ENCODE peak calls at places on chromosome 10, in seven cellular contexts. U, X, L, B, H, V and N are unnamed samples.

GRCh38 chr10:107899075-107899474 is 734.6 kb upstream of the SORCS1 start:
- DNase-seq in U (no peak), X (no peak), L (no peak), B (no peak), H (no peak), V (no peak), N (no peak)

GRCh38 chr10:132685121-132685891 is 100.6 kb downstream of the NKX6-2 start:
- DNase-seq in U (peak), X (no peak), L (peak), B (no peak), H (peak), V (no peak), N (no peak)

GRCh38 chr10:33186150-33186549 is 148.3 kb downstream of the NRP1 start:
- DNase-seq in U (no peak), X (no peak), L (no peak), B (no peak), H (no peak), V (no peak), N (no peak)

GRCh38 chr10:35211390-35211789 is 84.7 kb downstream of the CREM start:
- DNase-seq in U (no peak), X (no peak), L (no peak), B (no peak), H (peak), V (no peak), N (no peak)

GRCh38 chr10:97024181-97025073 is 161.3 kb downstream of the SLIT1 start:
- DNase-seq in U (no peak), X (no peak), L (no peak), B (peak), H (no peak), V (no peak), N (no peak)

GRCh38 chr10:4825868-4826787 is at the start of gene AKR1E2:
- DNase-seq in U (peak), X (no peak), L (peak), B (no peak), H (no peak), V (peak), N (peak)

GRCh38 chr10:29798876-29799690 is 164.3 kb upstream of the SVIL start:
- DNase-seq in U (no peak), X (no peak), L (no peak), B (no peak), H (no peak), V (no peak), N (no peak)

GRCh38 chr10:546451-546850 is 143.0 kb downstream of the DIP2C start:
- DNase-seq in U (no peak), X (no peak), L (no peak), B (no peak), H (no peak), V (no peak), N (no peak)

GRCh38 chr10:17348111-17349008 is 106.0 kb downstream of the ST8SIA6 start:
- DNase-seq in U (no peak), X (peak), L (peak), B (no peak), H (no peak), V (peak), N (no peak)

GRCh38 chr10:124217031-124217430 is 123.6 kb upstream of the CHST15 start:
- DNase-seq in U (no peak), X (no peak), L (no peak), B (no peak), H (no peak), V (no peak), N (no peak)

GRCh38 chr10:34474060-34474376 is 341.1 kb downstream of the PARD3 start:
- DNase-seq in U (no peak), X (no peak), L (no peak), B (no peak), H (peak), V (peak), N (no peak)

GRCh38 chr10:42988069-42988468 is 88.8 kb upstream of the RET start:
- DNase-seq in U (no peak), X (no peak), L (no peak), B (no peak), H (no peak), V (no peak), N (no peak)

GRCh38 chr10:74593470-74593869 is 232.9 kb upstream of the KAT6B start:
- DNase-seq in U (no peak), X (no peak), L (no peak), B (no peak), H (no peak), V (no peak), N (no peak)

GRCh38 chr10:17009228-17009700 is 120.3 kb downstream of the CUBN start:
- DNase-seq in U (no peak), X (no peak), L (no peak), B (no peak), H (no peak), V (no peak), N (no peak)

GRCh38 chr10:17585001-17585400 is 32.2 kb downstream of the HACD1 start:
- DNase-seq in U (no peak), X (no peak), L (no peak), B (peak), H (no peak), V (no peak), N (no peak)

GRCh38 chr10:33293081-33293480 is 41.4 kb downstream of the NRP1 start:
- DNase-seq in U (no peak), X (no peak), L (no peak), B (no peak), H (no peak), V (no peak), N (no peak)

GRCh38 chr10:126393076-126393475 is 4.8 kb upstream of the ADAM12 start:
- DNase-seq in U (no peak), X (no peak), L (no peak), B (no peak), H (no peak), V (no peak), N (no peak)

GRCh38 chr10:119505588-119506315 is 36.8 kb downstream of the RGS10 start:
- DNase-seq in U (no peak), X (no peak), L (no peak), B (no peak), H (no peak), V (no peak), N (no peak)

GRCh38 chr10:78177013-78177370 is 143.3 kb downstream of the RPS24 start:
- DNase-seq in U (no peak), X (no peak), L (no peak), B (no peak), H (no peak), V (no peak), N (no peak)

GRCh38 chr10:132431537-132432175 is 34.7 kb downstream of the PWWP2B start:
- DNase-seq in U (no peak), X (no peak), L (no peak), B (no peak), H (no peak), V (no peak), N (no peak)

GRCh38 chr10:51206471-51206870 is 132.2 kb downstream of the PRKG1 start:
- DNase-seq in U (no peak), X (no peak), L (no peak), B (no peak), H (no peak), V (no peak), N (no peak)

GRCh38 chr10:51201947-51202346 is 127.7 kb downstream of the PRKG1 start:
- DNase-seq in U (no peak), X (no peak), L (no peak), B (no peak), H (no peak), V (no peak), N (no peak)

GRCh38 chr10:51204691-51205090 is 130.4 kb downstream of the PRKG1 start:
- DNase-seq in U (no peak), X (no peak), L (no peak), B (no peak), H (no peak), V (no peak), N (no peak)

GRCh38 chr10:51204076-51204475 is 129.8 kb downstream of the PRKG1 start:
- DNase-seq in U (no peak), X (no peak), L (no peak), B (no peak), H (no peak), V (no peak), N (no peak)

GRCh38 chr10:51203359-51203758 is 129.1 kb downstream of the PRKG1 start:
- DNase-seq in U (no peak), X (no peak), L (no peak), B (no peak), H (no peak), V (no peak), N (no peak)
- TF ChIP-seq SP1 in U (no peak), X (no peak), L (no peak), B (no peak), H (no peak), V (no peak), N (no peak)

GRCh38 chr10:94172332-94172731 is 178.6 kb downstream of the PLCE1 start:
- DNase-seq in U (no peak), X (no peak), L (no peak), B (no peak), H (no peak), V (no peak), N (no peak)
- TF ChIP-seq SP1 in U (no peak), X (no peak), L (no peak), B (no peak), H (no peak), V (no peak), N (no peak)

DNA sequence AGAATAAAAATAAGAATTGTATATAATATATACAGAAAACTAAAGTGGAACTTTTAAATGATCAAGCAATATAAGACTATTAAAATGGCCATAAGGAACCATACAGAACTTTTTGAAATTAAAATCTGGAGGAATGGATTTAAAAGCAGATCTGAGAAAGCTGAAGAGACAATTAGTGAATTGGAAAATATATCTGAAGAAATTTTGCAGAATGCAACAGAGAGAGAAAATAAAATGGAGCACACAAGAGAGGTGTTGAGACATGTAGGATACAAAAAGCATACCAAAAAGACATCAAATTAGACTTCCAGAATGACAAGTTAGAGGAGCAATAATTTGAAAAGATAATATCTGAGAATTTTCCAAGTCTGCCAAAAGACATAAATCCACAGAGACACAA is 169.6 kb downstream of the VTI1A start:
- DNase-seq in U (no peak), X (no peak), L (no peak), B (no peak), H (no peak), V (no peak), N (no peak)
- TF ChIP-seq SP1 in U (no peak), X (no peak), L (no peak), B (no peak), H (no peak), V (no peak), N (no peak)

GRCh38 chr10:128896183-128896805 is 570.7 kb upstream of the MGMT start:
- DNase-seq in U (no peak), X (no peak), L (no peak), B (no peak), H (no peak), V (no peak), N (no peak)

GRCh38 chr10:128894641-128895040 is 572.4 kb upstream of the MGMT start:
- DNase-seq in U (no peak), X (no peak), L (no peak), B (no peak), H (no peak), V (no peak), N (peak)

GRCh38 chr10:128895473-128895872 is 571.6 kb upstream of the MGMT start:
- DNase-seq in U (no peak), X (no peak), L (no peak), B (no peak), H (no peak), V (no peak), N (no peak)

GRCh38 chr10:128887856-128888255 is 579.2 kb upstream of the MGMT start:
- DNase-seq in U (no peak), X (no peak), L (no peak), B (no peak), H (no peak), V (no peak), N (peak)

GRCh38 chr10:128892005-128892404 is 575.0 kb upstream of the MGMT start:
- DNase-seq in U (no peak), X (no peak), L (no peak), B (no peak), H (no peak), V (no peak), N (no peak)
- TF ChIP-seq SP1 in U (no peak), X (no peak), L (no peak), B (no peak), H (no peak), V (no peak), N (no peak)

GRCh38 chr10:57663401-57663800 is 604.3 kb downstream of the IPMK start:
- DNase-seq in U (no peak), X (no peak), L (no peak), B (no peak), H (no peak), V (no peak), N (no peak)

GRCh38 chr10:57661206-57661605 is 606.5 kb downstream of the IPMK start:
- DNase-seq in U (no peak), X (no peak), L (no peak), B (no peak), H (no peak), V (no peak), N (no peak)

DNA sequence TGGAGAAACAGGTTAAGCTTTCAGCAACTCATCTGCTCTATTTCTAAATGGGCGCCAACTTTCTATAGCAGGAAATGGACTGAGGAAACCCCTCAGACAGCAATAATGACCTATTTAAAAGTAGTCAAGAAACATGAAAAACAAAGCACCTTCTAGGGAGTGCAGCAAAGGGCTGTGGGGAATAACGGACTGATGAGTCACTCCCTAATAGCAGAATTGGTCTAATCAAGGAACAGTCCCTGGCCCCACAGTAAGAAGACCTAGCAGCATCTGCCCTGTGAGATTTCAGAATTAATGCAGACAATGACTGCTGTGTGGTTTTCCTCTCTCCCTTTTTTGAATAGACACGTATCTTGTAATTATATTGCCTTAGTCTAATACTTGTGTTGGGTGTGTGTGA is 602.9 kb downstream of the IPMK start:
- DNase-seq in U (no peak), X (no peak), L (no peak), B (no peak), H (no peak), V (no peak), N (peak)
- TF ChIP-seq SP1 in U (no peak), X (no peak), L (no peak), B (no peak), H (no peak), V (no peak), N (no peak)

GRCh38 chr10:87617503-87617902 is 42.2 kb upstream of the PAPSS2 start:
- DNase-seq in U (no peak), X (no peak), L (no peak), B (no peak), H (no peak), V (no peak), N (no peak)
- TF ChIP-seq SP1 in U (no peak), X (no peak), L (no peak), B (no peak), H (no peak), V (no peak), N (no peak)

GRCh38 chr10:12432402-12433189 is 83.2 kb downstream of the CAMK1D start:
- DNase-seq in U (no peak), X (no peak), L (no peak), B (no peak), H (no peak), V (no peak), N (no peak)

GRCh38 chr10:12428447-12429135 is 79.2 kb downstream of the CAMK1D start:
- DNase-seq in U (no peak), X (no peak), L (no peak), B (no peak), H (no peak), V (no peak), N (no peak)

GRCh38 chr10:12427276-12427675 is 77.9 kb downstream of the CAMK1D start:
- DNase-seq in U (no peak), X (no peak), L (no peak), B (no peak), H (no peak), V (no peak), N (no peak)

GRCh38 chr10:12431453-12432101 is 82.2 kb downstream of the CAMK1D start:
- DNase-seq in U (no peak), X (no peak), L (no peak), B (no peak), H (no peak), V (no peak), N (no peak)

GRCh38 chr10:12430406-12430982 is 81.1 kb downstream of the CAMK1D start:
- DNase-seq in U (no peak), X (no peak), L (no peak), B (no peak), H (no peak), V (no peak), N (no peak)
- TF ChIP-seq SP1 in U (no peak), X (no peak), L (no peak), B (no peak), H (no peak), V (no peak), N (no peak)

DNA sequence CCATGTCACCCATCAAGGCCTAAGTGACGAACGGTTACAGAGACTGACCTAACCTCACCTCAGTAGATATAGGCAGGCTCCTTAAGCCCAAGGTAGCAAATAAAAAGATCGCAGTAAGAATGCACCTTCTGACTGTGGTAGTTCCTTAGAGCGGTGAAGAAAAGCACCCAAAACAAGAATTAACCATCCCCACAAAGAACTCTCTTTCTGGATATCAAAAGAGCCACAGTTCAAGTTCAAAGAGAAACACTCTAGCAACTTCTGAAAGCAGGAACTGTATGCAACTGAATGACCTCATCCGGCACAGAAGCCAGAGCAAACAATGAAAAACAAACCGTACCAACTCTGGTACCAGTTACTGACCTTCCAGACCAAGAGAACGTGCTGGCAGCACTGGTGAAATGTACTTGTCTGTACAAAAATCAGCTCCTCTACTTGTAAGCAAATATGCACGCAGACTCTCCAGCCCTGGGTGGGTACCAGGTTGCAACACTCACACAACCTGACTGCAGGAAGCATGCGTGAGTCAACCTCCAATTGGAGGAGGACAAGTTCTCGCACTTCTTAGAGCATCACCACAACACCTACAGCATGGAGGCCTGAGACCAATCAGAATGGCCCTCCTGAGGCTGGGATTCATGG is 202.7 kb downstream of the FAM107B start:
- DNase-seq in U (no peak), X (no peak), L (no peak), B (no peak), H (peak), V (no peak), N (no peak)
- TF ChIP-seq SP1 in U (no peak), X (no peak), L (no peak), B (no peak), H (no peak), V (no peak), N (no peak)